ENCODE peak calls at places on chromosomes 16 and 17, in four cellular contexts. Q is H1, R is iPS DF 6.9, P is NCI-H774. T is an unnamed sample.
A peak's percentile ranks its signal among the peaks of the same experiment; 100 is the strongest.

GRCh38 chr16:14302031-14302398 is 230.9 kb downstream of the MRTFB start:
- DNase-seq in R (no peak), P (peak; percentile 73), Q (no peak), T (peak; percentile 39)

GRCh38 chr16:4172070-4172469 is 55.8 kb upstream of the ADCY9 start:
- DNase-seq in R (no peak), Q (no peak), P (no peak), T (no peak)

GRCh38 chr16:54240180-54241125 is 46.1 kb downstream of the IRX3 start:
- DNase-seq in Q (no peak), R (no peak), P (no peak), T (no peak)

GRCh38 chr17:31581022-31581483 is 189.6 kb downstream of the RAB11FIP4 start:
- DNase-seq in P (peak; percentile 82), R (no peak), Q (no peak), T (no peak)

GRCh38 chr16:11386791-11387546 is 41.7 kb downstream of the RMI2 start:
- DNase-seq in R (no peak), P (no peak), Q (peak; percentile 92), T (no peak)

GRCh38 chr16:85390511-85391174 is 222.5 kb upstream of the GSE1 start:
- DNase-seq in P (no peak), Q (peak; percentile 42), R (no peak), T (peak; percentile 89)

GRCh38 chr17:73091770-73092517 is 544 bp downstream of the SLC39A11 start:
- DNase-seq in P (peak; percentile 37), R (peak; percentile 9), Q (no peak), T (peak; percentile 60)

GRCh38 chr16:1923299-1924034 is 5.3 kb upstream of the HS3ST6 start:
- DNase-seq in R (peak; percentile 37), P (no peak), Q (peak; percentile 86), T (peak; percentile 74)

GRCh38 chr17:28925912-28926365 is 23.1 kb upstream of the DHRS13 start:
- DNase-seq in Q (no peak), P (peak; percentile 40), R (no peak), T (no peak)

GRCh38 chr17:82697808-82698064 is 762 bp downstream of the RAB40B start:
- DNase-seq in P (no peak), Q (no peak), R (no peak), T (no peak)

GRCh38 chr16:89047331-89048086 is 46.1 kb upstream of the ACSF3 start:
- DNase-seq in P (no peak), R (no peak), Q (no peak), T (no peak)

GRCh38 chr17:18950944-18951905 is 740 bp upstream of the SLC5A10 start:
- DNase-seq in R (no peak), Q (no peak), P (no peak), T (no peak)

GRCh38 chr17:55348749-55349354 is 72.8 kb downstream of the MMD start:
- DNase-seq in R (no peak), Q (peak; percentile 57), P (peak; percentile 62), T (peak; percentile 46)

GRCh38 chr16:84144301-84144858 is 597 bp downstream of the HSDL1 start:
- DNase-seq in R (no peak), P (no peak), Q (peak; percentile 66), T (peak; percentile 45)

GRCh38 chr17:33038740-33039139 is 47.1 kb downstream of the SPACA3 start:
- DNase-seq in P (peak; percentile 43), Q (peak; percentile 89), R (peak; percentile 33), T (peak; percentile 52)

GRCh38 chr16:13012591-13012990 is 111.2 kb downstream of the SHISA9 start:
- DNase-seq in P (no peak), R (no peak), Q (no peak), T (no peak)

GRCh38 chr16:7791191-7791590 is 458.5 kb downstream of the RBFOX1 start:
- DNase-seq in R (no peak), P (no peak), Q (no peak), T (no peak)

GRCh38 chr16:49868164-49868668 is 12.3 kb upstream of the ZNF423 start:
- DNase-seq in R (no peak), P (no peak), Q (no peak), T (no peak)

T was measured in colonic mucosa.